ENCODE peak calls at places on chromosome 6, in four cellular contexts. I is activated CD8-positive, alpha-beta T cell treated with anti-CD3 and anti-CD28 coated beads for 36 hours; U is OCI-LY7; Z is effector CD4-positive, alpha-beta T cell. P is an unnamed sample.

GRCh38 chr6:45568626-45569025 is 190.9 kb upstream of the SUPT3H start:
- DNase-seq in I (no peak), U (no peak), Z (no peak), P (no peak)

GRCh38 chr6:16596890-16597331 is 164.3 kb downstream of the ATXN1 start:
- DNase-seq in I (no peak), U (no peak), Z (no peak), P (no peak)

GRCh38 chr6:100427452-100427851 is 37.3 kb downstream of the SIM1 start:
- DNase-seq in I (no peak), U (no peak), Z (no peak), P (peak)

GRCh38 chr6:134754013-134754690 is 195.7 kb downstream of the ALDH8A1 start:
- DNase-seq in I (no peak), U (no peak), Z (no peak), P (no peak)

GRCh38 chr6:104955927-104956662 is 812 bp upstream of the LIN28B start:
- DNase-seq in I (no peak), U (no peak), Z (no peak), P (peak)

GRCh38 chr6:15330174-15330934 is 84.5 kb downstream of the JARID2 start:
- DNase-seq in I (peak), U (no peak), Z (no peak), P (peak)

GRCh38 chr6:130725551-130725950 is 101.7 kb upstream of the SMLR1 start:
- DNase-seq in I (no peak), U (no peak), Z (no peak), P (no peak)

GRCh38 chr6:12679291-12679690 is 37.3 kb upstream of the PHACTR1 start:
- DNase-seq in I (no peak), U (no peak), Z (no peak), P (no peak)

GRCh38 chr6:118668761-118669411 is 17.5 kb upstream of the CEP85L start:
- DNase-seq in I (no peak), U (no peak), Z (no peak), P (no peak)

GRCh38 chr6:88358846-88359245 is 192.7 kb upstream of the CNR1 start:
- DNase-seq in I (no peak), U (no peak), Z (no peak), P (no peak)

GRCh38 chr6:1552296-1552761 is 57.4 kb upstream of the FOXC1 start:
- DNase-seq in I (no peak), U (peak), Z (no peak), P (peak)

GRCh38 chr6:1901556-1901955 is 291.8 kb downstream of the FOXC1 start:
- DNase-seq in I (peak), U (no peak), Z (no peak), P (no peak)

GRCh38 chr6:53044071-53044470 is 21.1 kb upstream of the FBXO9 start:
- DNase-seq in I (no peak), U (no peak), Z (no peak), P (no peak)

GRCh38 chr6:163626073-163626867 is 211.8 kb downstream of the QKI start:
- DNase-seq in I (no peak), U (no peak), Z (no peak), P (no peak)

GRCh38 chr6:152050451-152051195 is 243.1 kb downstream of the ESR1 start:
- DNase-seq in I (no peak), U (no peak), Z (no peak), P (no peak)

GRCh38 chr6:16105874-16106273 is 23.0 kb upstream of the MYLIP start:
- DNase-seq in I (no peak), U (no peak), Z (no peak), P (peak)

GRCh38 chr6:84052204-84052882 is 18.8 kb downstream of the MRAP2 start:
- DNase-seq in I (no peak), U (no peak), Z (no peak), P (peak)

GRCh38 chr6:82588020-82588419 is 224.4 kb downstream of the TPBG start:
- DNase-seq in I (no peak), U (no peak), Z (no peak), P (no peak)

GRCh38 chr6:85585741-85586140 is 7.9 kb downstream of the SNX14 start:
- DNase-seq in I (no peak), U (no peak), Z (no peak), P (peak)

GRCh38 chr6:18242062-18242851 is 22.1 kb downstream of the DEK start:
- DNase-seq in I (no peak), U (no peak), Z (no peak), P (no peak)

GRCh38 chr6:86723131-86723530 is 214.2 kb upstream of the HTR1E start:
- DNase-seq in I (no peak), U (no peak), Z (no peak), P (no peak)

GRCh38 chr6:127302728-127303675 is 36.3 kb downstream of the RNF146 start:
- DNase-seq in I (peak), U (peak), Z (peak), P (peak)

GRCh38 chr6:169810066-169810989 is 58.9 kb downstream of the ERMARD start:
- DNase-seq in I (no peak), U (peak), Z (no peak), P (peak)

GRCh38 chr6:34120953-34121675 is 24.8 kb downstream of the GRM4 start:
- DNase-seq in I (no peak), U (no peak), Z (no peak), P (peak)

GRCh38 chr6:153735761-153736160 is 303.3 kb upstream of the OPRM1 start:
- DNase-seq in I (no peak), U (no peak), Z (no peak), P (no peak)